ENCODE peak calls at places on chromosome 20, in four cellular contexts. One of them, this sample, is unnamed.

GRCh38 chr20:63224272-63225081 is 8.5 kb upstream of the YTHDF1 start:
- DNase-seq in HS-5: no peak
- DNase-seq in germinal center: no peak
- DNase-seq in lung: no peak
- DNase-seq in this sample: peak

GRCh38 chr20:10982692-10983091 is 308.9 kb upstream of the JAG1 start:
- DNase-seq in germinal center: no peak
- DNase-seq in lung: no peak
- DNase-seq in HS-5: peak
- DNase-seq in this sample: peak

GRCh38 chr20:53920647-53921245 is 149.6 kb downstream of the BCAS1 start:
- DNase-seq in lung: no peak
- DNase-seq in germinal center: no peak
- DNase-seq in HS-5: no peak
- DNase-seq in this sample: no peak

GRCh38 chr20:3890410-3890751 is 1.2 kb downstream of the PANK2 start:
- DNase-seq in HS-5: peak
- DNase-seq in germinal center: no peak
- DNase-seq in lung: no peak
- DNase-seq in this sample: no peak

GRCh38 chr20:53934421-53935352 is 135.7 kb downstream of the BCAS1 start:
- DNase-seq in germinal center: peak
- DNase-seq in HS-5: peak
- DNase-seq in lung: no peak
- DNase-seq in this sample: peak

GRCh38 chr20:59599941-59600340 is 4.4 kb upstream of the PHACTR3 start:
- DNase-seq in germinal center: no peak
- DNase-seq in HS-5: no peak
- DNase-seq in lung: no peak
- DNase-seq in this sample: no peak

GRCh38 chr20:55271370-55271769 is 733.9 kb downstream of the CBLN4 start:
- DNase-seq in lung: no peak
- DNase-seq in HS-5: no peak
- DNase-seq in germinal center: no peak
- DNase-seq in this sample: no peak

GRCh38 chr20:47493175-47493953 is 8.3 kb upstream of the NCOA3 start:
- DNase-seq in HS-5: peak
- DNase-seq in germinal center: no peak
- DNase-seq in lung: peak
- DNase-seq in this sample: peak

GRCh38 chr20:55472704-55473103 is 532.6 kb downstream of the CBLN4 start:
- DNase-seq in HS-5: no peak
- DNase-seq in lung: no peak
- DNase-seq in germinal center: no peak
- DNase-seq in this sample: no peak

GRCh38 chr20:20734475-20734948 is 22.1 kb upstream of the RALGAPA2 start:
- DNase-seq in HS-5: no peak
- DNase-seq in germinal center: no peak
- DNase-seq in lung: no peak
- DNase-seq in this sample: no peak

GRCh38 chr20:1861347-1861987 is 33.7 kb upstream of the SIRPA start:
- DNase-seq in lung: no peak
- DNase-seq in germinal center: no peak
- DNase-seq in HS-5: no peak
- DNase-seq in this sample: peak

GRCh38 chr20:59159091-59159821 is 4.4 kb upstream of the ZNF831 start:
- DNase-seq in lung: no peak
- DNase-seq in germinal center: no peak
- DNase-seq in HS-5: no peak
- DNase-seq in this sample: no peak

GRCh38 chr20:3222635-3223600 is 13.6 kb downstream of the ITPA start:
- DNase-seq in germinal center: peak
- DNase-seq in HS-5: no peak
- DNase-seq in lung: no peak
- DNase-seq in this sample: no peak

GRCh38 chr20:22466447-22467171 is 117.8 kb downstream of the FOXA2 start:
- DNase-seq in lung: no peak
- DNase-seq in germinal center: no peak
- DNase-seq in HS-5: no peak
- DNase-seq in this sample: no peak

GRCh38 chr20:56200456-56200855 is 48.1 kb upstream of the MC3R start:
- DNase-seq in germinal center: no peak
- DNase-seq in lung: no peak
- DNase-seq in HS-5: no peak
- DNase-seq in this sample: no peak

GRCh38 chr20:25860531-25861150 is 164.0 kb upstream of the ZNF337 start:
- DNase-seq in lung: no peak
- DNase-seq in germinal center: no peak
- DNase-seq in HS-5: no peak
- DNase-seq in this sample: no peak

GRCh38 chr20:64164123-64164836 is at the start of gene MYT1:
- DNase-seq in HS-5: no peak
- DNase-seq in lung: no peak
- DNase-seq in germinal center: no peak
- DNase-seq in this sample: no peak

GRCh38 chr20:53080969-53081871 is 109.1 kb downstream of the TSHZ2 start:
- DNase-seq in HS-5: peak
- DNase-seq in lung: peak
- DNase-seq in germinal center: no peak
- DNase-seq in this sample: peak

GRCh38 chr20:44887466-44887865 is 2.0 kb downstream of the YWHAB start:
- DNase-seq in HS-5: no peak
- DNase-seq in germinal center: no peak
- DNase-seq in lung: no peak
- DNase-seq in this sample: no peak

GRCh38 chr20:38222231-38222922 is 38.2 kb downstream of the KIAA1755 start:
- DNase-seq in germinal center: peak
- DNase-seq in lung: peak
- DNase-seq in HS-5: no peak
- DNase-seq in this sample: peak

GRCh38 chr20:48719598-48720255 is 108.1 kb downstream of the PREX1 start:
- DNase-seq in HS-5: no peak
- DNase-seq in lung: no peak
- DNase-seq in germinal center: no peak
- DNase-seq in this sample: no peak

GRCh38 chr20:24797864-24798655 is 151.0 kb upstream of the CST7 start:
- DNase-seq in germinal center: no peak
- DNase-seq in HS-5: no peak
- DNase-seq in lung: no peak
- DNase-seq in this sample: no peak

GRCh38 chr20:43751167-43752050 is 24.6 kb upstream of the GTSF1L start:
- DNase-seq in HS-5: peak
- DNase-seq in germinal center: peak
- DNase-seq in lung: no peak
- DNase-seq in this sample: peak

GRCh38 chr20:59453634-59454241 is 150.6 kb upstream of the PHACTR3 start:
- DNase-seq in germinal center: no peak
- DNase-seq in HS-5: no peak
- DNase-seq in lung: no peak
- DNase-seq in this sample: no peak

GRCh38 chr20:23187759-23188158 is 101.6 kb upstream of the CD93 start:
- DNase-seq in lung: no peak
- DNase-seq in germinal center: no peak
- DNase-seq in HS-5: no peak
- DNase-seq in this sample: peak

GRCh38 chr20:373171-373890 is 7.2 kb upstream of the TRIB3 start:
- DNase-seq in lung: peak
- DNase-seq in germinal center: no peak
- DNase-seq in HS-5: peak
- DNase-seq in this sample: peak

GRCh38 chr20:57708694-57709673 is 831 bp downstream of the PMEPA1 start:
- DNase-seq in HS-5: no peak
- DNase-seq in lung: no peak
- DNase-seq in germinal center: no peak
- DNase-seq in this sample: no peak

GRCh38 chr20:29743101-29743931 is 1514.1 kb upstream of the DEFB115 start:
- DNase-seq in germinal center: no peak
- DNase-seq in HS-5: no peak
- DNase-seq in lung: no peak
- DNase-seq in this sample: no peak

GRCh38 chr20:47330933-47331708 is 25.4 kb downstream of the ZMYND8 start:
- DNase-seq in germinal center: no peak
- DNase-seq in HS-5: peak
- DNase-seq in lung: no peak
- DNase-seq in this sample: peak

GRCh38 chr20:33522256-33522820 is 32.4 kb downstream of the CBFA2T2 start:
- DNase-seq in HS-5: no peak
- DNase-seq in germinal center: no peak
- DNase-seq in lung: no peak
- DNase-seq in this sample: no peak

GRCh38 chr20:5642155-5642981 is 107.8 kb upstream of the SHLD1 start:
- DNase-seq in germinal center: no peak
- DNase-seq in lung: peak
- DNase-seq in HS-5: no peak
- DNase-seq in this sample: no peak